ENCODE peak calls at places on chromosomes 2 and 18, in five cellular contexts. One of them, this sample, is unnamed.
A peak's percentile ranks its signal among the peaks of the same experiment; 100 is the strongest.

GRCh38 chr2:231011526-231011925 is 15.6 kb downstream of the SPATA3 start:
- DNase-seq in activated T-helper 9 cell treated with anti-CD3 and anti-CD28 coated beads, Interleukin-2, amount 50 U/mL, for 16 hours: no peak
- DNase-seq in NCI-H526 treated with DMSO at 0.1 percent for 48 hours: no peak
- DNase-seq in NCI-H1930: no peak
- DNase-seq in NCI-H1417: no peak
- DNase-seq in this sample: no peak

GRCh38 chr2:134306521-134306920 is 52.6 kb downstream of the MGAT5 start:
- DNase-seq in activated T-helper 9 cell treated with anti-CD3 and anti-CD28 coated beads, Interleukin-2, amount 50 U/mL, for 16 hours: no peak
- DNase-seq in NCI-H526 treated with DMSO at 0.1 percent for 48 hours: no peak
- DNase-seq in NCI-H1930: no peak
- DNase-seq in NCI-H1417: no peak
- DNase-seq in this sample: no peak

GRCh38 chr2:220224711-220225519 is 597.5 kb downstream of the SLC4A3 start:
- DNase-seq in activated T-helper 9 cell treated with anti-CD3 and anti-CD28 coated beads, Interleukin-2, amount 50 U/mL, for 16 hours: no peak
- DNase-seq in NCI-H526 treated with DMSO at 0.1 percent for 48 hours: no peak
- DNase-seq in NCI-H1930: no peak
- DNase-seq in NCI-H1417: peak; percentile 45
- DNase-seq in this sample: no peak

GRCh38 chr2:85939136-85939535 is 50.3 kb upstream of the ST3GAL5 start:
- DNase-seq in activated T-helper 9 cell treated with anti-CD3 and anti-CD28 coated beads, Interleukin-2, amount 50 U/mL, for 16 hours: no peak
- DNase-seq in NCI-H526 treated with DMSO at 0.1 percent for 48 hours: no peak
- DNase-seq in NCI-H1930: no peak
- DNase-seq in NCI-H1417: no peak
- DNase-seq in this sample: no peak

GRCh38 chr2:86068098-86069047 is 37.3 kb downstream of the POLR1A start:
- DNase-seq in activated T-helper 9 cell treated with anti-CD3 and anti-CD28 coated beads, Interleukin-2, amount 50 U/mL, for 16 hours: no peak
- DNase-seq in NCI-H526 treated with DMSO at 0.1 percent for 48 hours: no peak
- DNase-seq in NCI-H1930: no peak
- DNase-seq in NCI-H1417: no peak
- DNase-seq in this sample: no peak

GRCh38 chr2:221380049-221380448 is 192.1 kb downstream of the EPHA4 start:
- DNase-seq in activated T-helper 9 cell treated with anti-CD3 and anti-CD28 coated beads, Interleukin-2, amount 50 U/mL, for 16 hours: no peak
- DNase-seq in NCI-H526 treated with DMSO at 0.1 percent for 48 hours: no peak
- DNase-seq in NCI-H1930: no peak
- DNase-seq in NCI-H1417: no peak
- DNase-seq in this sample: no peak

GRCh38 chr2:202716953-202717597 is 82.3 kb downstream of the FAM117B start:
- DNase-seq in activated T-helper 9 cell treated with anti-CD3 and anti-CD28 coated beads, Interleukin-2, amount 50 U/mL, for 16 hours: no peak
- DNase-seq in NCI-H526 treated with DMSO at 0.1 percent for 48 hours: no peak
- DNase-seq in NCI-H1930: no peak
- DNase-seq in NCI-H1417: no peak
- DNase-seq in this sample: no peak

GRCh38 chr2:235247001-235247400 is 246.8 kb upstream of the AGAP1 start:
- DNase-seq in activated T-helper 9 cell treated with anti-CD3 and anti-CD28 coated beads, Interleukin-2, amount 50 U/mL, for 16 hours: no peak
- DNase-seq in NCI-H526 treated with DMSO at 0.1 percent for 48 hours: no peak
- DNase-seq in NCI-H1930: no peak
- DNase-seq in NCI-H1417: no peak
- DNase-seq in this sample: no peak

GRCh38 chr2:102632380-102633175 is 13.2 kb downstream of the SLC9A2 start:
- DNase-seq in activated T-helper 9 cell treated with anti-CD3 and anti-CD28 coated beads, Interleukin-2, amount 50 U/mL, for 16 hours: no peak
- DNase-seq in NCI-H526 treated with DMSO at 0.1 percent for 48 hours: no peak
- DNase-seq in NCI-H1930: no peak
- DNase-seq in NCI-H1417: peak; percentile 18
- DNase-seq in this sample: no peak

GRCh38 chr18:46891742-46892214 is 25.5 kb downstream of the PIAS2 start:
- DNase-seq in activated T-helper 9 cell treated with anti-CD3 and anti-CD28 coated beads, Interleukin-2, amount 50 U/mL, for 16 hours: no peak
- DNase-seq in NCI-H526 treated with DMSO at 0.1 percent for 48 hours: no peak
- DNase-seq in NCI-H1930: no peak
- DNase-seq in NCI-H1417: no peak
- DNase-seq in this sample: no peak

GRCh38 chr18:79518028-79518682 is 122.4 kb downstream of the NFATC1 start:
- DNase-seq in activated T-helper 9 cell treated with anti-CD3 and anti-CD28 coated beads, Interleukin-2, amount 50 U/mL, for 16 hours: no peak
- DNase-seq in NCI-H526 treated with DMSO at 0.1 percent for 48 hours: no peak
- DNase-seq in NCI-H1930: no peak
- DNase-seq in NCI-H1417: no peak
- DNase-seq in this sample: peak; percentile 74

GRCh38 chr2:8089596-8089995 is 592.3 kb upstream of the ID2 start:
- DNase-seq in activated T-helper 9 cell treated with anti-CD3 and anti-CD28 coated beads, Interleukin-2, amount 50 U/mL, for 16 hours: no peak
- DNase-seq in NCI-H526 treated with DMSO at 0.1 percent for 48 hours: no peak
- DNase-seq in NCI-H1930: no peak
- DNase-seq in NCI-H1417: no peak
- DNase-seq in this sample: no peak

GRCh38 chr2:1448009-1448408 is 34.7 kb downstream of the TPO start:
- DNase-seq in activated T-helper 9 cell treated with anti-CD3 and anti-CD28 coated beads, Interleukin-2, amount 50 U/mL, for 16 hours: no peak
- DNase-seq in NCI-H526 treated with DMSO at 0.1 percent for 48 hours: no peak
- DNase-seq in NCI-H1930: no peak
- DNase-seq in NCI-H1417: no peak
- DNase-seq in this sample: no peak

GRCh38 chr2:41853427-41854191 is 194.2 kb upstream of the PKDCC start:
- DNase-seq in activated T-helper 9 cell treated with anti-CD3 and anti-CD28 coated beads, Interleukin-2, amount 50 U/mL, for 16 hours: no peak
- DNase-seq in NCI-H526 treated with DMSO at 0.1 percent for 48 hours: no peak
- DNase-seq in NCI-H1930: no peak
- DNase-seq in NCI-H1417: peak; percentile 80
- DNase-seq in this sample: no peak

GRCh38 chr2:231187736-231188505 is 10.5 kb upstream of the ARMC9 start:
- DNase-seq in activated T-helper 9 cell treated with anti-CD3 and anti-CD28 coated beads, Interleukin-2, amount 50 U/mL, for 16 hours: no peak
- DNase-seq in NCI-H526 treated with DMSO at 0.1 percent for 48 hours: no peak
- DNase-seq in NCI-H1930: no peak
- DNase-seq in NCI-H1417: no peak
- DNase-seq in this sample: no peak

This sample was measured in spleen.